ENCODE peak calls at places on chromosome 3, in four cellular contexts. K, J, I and D are unnamed samples.

GRCh38 chr3:194991338-194991654 is 279.7 kb downstream of the XXYLT1 start:
- DNase-seq in K (no peak), J (no peak), I (no peak), D (no peak)

GRCh38 chr3:68771683-68772082 is 160.7 kb downstream of the TAFA4 start:
- DNase-seq in K (no peak), J (no peak), I (no peak), D (no peak)

GRCh38 chr3:47908744-47909143 is 105.8 kb downstream of the DHX30 start:
- DNase-seq in K (no peak), J (no peak), I (no peak), D (no peak)

GRCh38 chr3:19065027-19065426 is 83.3 kb upstream of the KCNH8 start:
- DNase-seq in K (no peak), J (no peak), I (no peak), D (peak)

GRCh38 chr3:29156071-29156715 is 124.7 kb upstream of the RBMS3 start:
- DNase-seq in K (no peak), J (no peak), I (no peak), D (no peak)

GRCh38 chr3:49600781-49601180 is 46.5 kb downstream of the BSN start:
- DNase-seq in K (no peak), J (no peak), I (no peak), D (no peak)

GRCh38 chr3:112926000-112926399 is 48.9 kb downstream of the CD200R1 start:
- DNase-seq in K (no peak), J (no peak), I (no peak), D (no peak)

GRCh38 chr3:4355401-4356224 is 52.4 kb downstream of the SETMAR start:
- DNase-seq in K (peak), J (no peak), I (no peak), D (peak)

GRCh38 chr3:45881031-45882022 is 5.0 kb upstream of the CCR9 start:
- DNase-seq in K (peak), J (no peak), I (no peak), D (no peak)

GRCh38 chr3:156478931-156479330 is 76.0 kb downstream of the SSR3 start:
- DNase-seq in K (no peak), J (no peak), I (no peak), D (no peak)

GRCh38 chr3:187139126-187139894 is at the start of gene RPL39L:
- DNase-seq in K (peak), J (peak), I (peak), D (no peak)

GRCh38 chr3:194212021-194212868 is 76.3 kb downstream of the HES1 start:
- DNase-seq in K (no peak), J (no peak), I (peak), D (no peak)

GRCh38 chr3:88059380-88060160 is 515 bp downstream of the ZNF654 start:
- DNase-seq in K (peak), J (no peak), I (no peak), D (no peak)

GRCh38 chr3:88061749-88062148 is 2.7 kb downstream of the ZNF654 start:
- DNase-seq in K (no peak), J (no peak), I (no peak), D (no peak)

GRCh38 chr3:88058593-88059379 is at the start of the genes CGGBP1 and ZNF654:
- DNase-seq in K (peak), J (peak), I (peak), D (peak)

GRCh38 chr3:88058322-88058592 is 548 bp downstream of the CGGBP1 start:
- DNase-seq in K (no peak), J (no peak), I (no peak), D (peak)

DNA sequence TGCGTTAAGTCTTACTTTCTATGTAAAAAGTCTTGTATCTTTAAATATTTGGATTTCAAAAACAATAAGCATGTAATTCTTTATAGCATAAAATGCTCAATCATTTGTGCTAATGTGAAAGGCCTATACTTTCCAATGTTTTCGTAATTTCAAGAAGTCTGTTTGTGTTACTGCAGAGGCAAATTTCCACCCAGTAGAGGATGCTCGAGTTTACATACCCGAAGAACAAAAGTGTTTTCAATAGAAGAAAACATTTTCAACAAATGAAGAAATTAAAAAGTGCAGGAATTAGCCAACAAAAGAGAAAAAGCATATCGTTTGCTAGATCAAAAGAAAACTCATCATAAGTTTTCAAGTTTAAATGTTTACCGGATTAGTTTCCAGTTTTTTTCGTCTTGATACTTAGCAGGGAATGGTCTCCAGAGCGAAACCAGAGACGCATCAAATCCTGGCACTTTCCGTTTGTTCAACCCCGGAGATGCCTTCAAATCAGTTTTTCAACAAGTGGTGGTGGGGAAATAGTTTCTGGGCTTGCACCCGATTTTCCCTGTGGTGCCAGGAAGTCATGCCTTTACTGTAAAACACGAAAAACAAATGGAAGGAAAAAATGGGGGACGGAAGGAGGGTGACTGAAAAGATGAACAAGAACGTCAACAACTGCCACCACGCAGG is 1.0 kb downstream of the CGGBP1 start:
- DNase-seq in K (no peak), J (no peak), I (no peak), D (no peak)
- H3K9ac ChIP-seq in K (peak), J (peak), I (peak), D (peak)

GRCh38 chr3:53046171-53047170 is 598 bp upstream of the SFMBT1 start:
- DNase-seq in K (peak), J (no peak), I (peak), D (no peak)
- TF ChIP-seq CREB1 in K (no peak), J (peak), I (no peak), D (no peak)

GRCh38 chr3:158783051-158783450 is 18.8 kb upstream of the MFSD1 start:
- DNase-seq in K (no peak), J (no peak), I (no peak), D (no peak)
- H3K9ac ChIP-seq in K (no peak), J (no peak), I (no peak), D (no peak)

GRCh38 chr3:149965278-149965677 is 5.4 kb downstream of the PFN2 start:
- DNase-seq in K (no peak), J (no peak), I (no peak), D (no peak)

GRCh38 chr3:149968216-149968615 is 2.5 kb downstream of the PFN2 start:
- DNase-seq in K (no peak), J (no peak), I (no peak), D (no peak)

GRCh38 chr3:149969110-149969944 is 1.4 kb downstream of the PFN2 start:
- DNase-seq in K (peak), J (no peak), I (no peak), D (peak)

GRCh38 chr3:149964296-149964695 is 6.4 kb downstream of the PFN2 start:
- DNase-seq in K (no peak), J (no peak), I (no peak), D (no peak)

GRCh38 chr3:149967067-149967685 is 3.5 kb downstream of the PFN2 start:
- DNase-seq in K (peak), J (no peak), I (no peak), D (peak)
- TF ChIP-seq CREB1 in K (no peak), J (no peak), I (no peak), D (no peak)

GRCh38 chr3:102193255-102193654 is 241.6 kb upstream of the ZPLD1 start:
- DNase-seq in K (no peak), J (no peak), I (no peak), D (no peak)

GRCh38 chr3:102194001-102194400 is 240.8 kb upstream of the ZPLD1 start:
- DNase-seq in K (no peak), J (no peak), I (no peak), D (no peak)

GRCh38 chr3:102190340-102190723 is 244.5 kb upstream of the ZPLD1 start:
- DNase-seq in K (no peak), J (no peak), I (no peak), D (no peak)

GRCh38 chr3:102194760-102195159 is 240.1 kb upstream of the ZPLD1 start:
- DNase-seq in K (no peak), J (no peak), I (no peak), D (no peak)

GRCh38 chr3:102192575-102192974 is 242.2 kb upstream of the ZPLD1 start:
- DNase-seq in K (no peak), J (no peak), I (no peak), D (no peak)
- H3K9ac ChIP-seq in K (no peak), J (no peak), I (no peak), D (no peak)